ENCODE peak calls at places on chromosomes 2 and 18, in six cellular contexts. D, M, P, T, W and E are unnamed samples. For H3K4me1, the result is how much of the 10 kb centered on the place peaks cover.

GRCh38 chr18:43159091-43159490 is 43.6 kb upstream of the RIT2 start:
- DNase-seq in D (no peak), M (no peak), P (no peak), T (no peak), W (no peak), E (no peak)

GRCh38 chr2:80120866-80121265 is 183.7 kb downstream of the LRRTM1 start:
- DNase-seq in D (no peak), M (no peak), P (no peak), T (no peak), W (no peak), E (no peak)

GRCh38 chr2:46578966-46579365 is 99.6 kb downstream of the TMEM247 start:
- DNase-seq in D (no peak), M (no peak), P (no peak), T (no peak), W (no peak), E (no peak)

GRCh38 chr2:161077367-161078210 is 82.6 kb upstream of the TANK start:
- DNase-seq in D (no peak), M (no peak), P (no peak), T (peak), W (no peak), E (no peak)

GRCh38 chr2:127324635-127325034 is 30.7 kb upstream of the ERCC3 start:
- DNase-seq in D (no peak), M (peak), P (no peak), T (no peak), W (no peak), E (no peak)

GRCh38 chr18:49177812-49178211 is 227.0 kb upstream of the SMAD7 start:
- DNase-seq in D (no peak), M (no peak), P (no peak), T (no peak), W (no peak), E (no peak)

GRCh38 chr2:23669413-23670244 is 257.3 kb downstream of the ATAD2B start:
- DNase-seq in D (peak), M (no peak), P (no peak), T (peak), W (peak), E (peak)

GRCh38 chr2:88671786-88672427 is 19.6 kb upstream of the RPIA start:
- DNase-seq in D (no peak), M (peak), P (no peak), T (no peak), W (peak), E (no peak)

GRCh38 chr2:44960871-44961270 is 19.4 kb downstream of the SIX3 start:
- DNase-seq in D (no peak), M (no peak), P (no peak), T (no peak), W (no peak), E (no peak)

GRCh38 chr18:48541026-48541746 is 2.4 kb downstream of the CTIF start:
- DNase-seq in D (peak), M (peak), P (no peak), T (peak), W (no peak), E (peak)

GRCh38 chr2:240249423-240250149 is 109.1 kb upstream of the OTOS start:
- DNase-seq in D (peak), M (no peak), P (no peak), T (no peak), W (no peak), E (peak)

GRCh38 chr2:127102464-127103242 is 4.3 kb downstream of the BIN1 start:
- DNase-seq in D (no peak), M (no peak), P (no peak), T (peak), W (no peak), E (peak)

GRCh38 chr2:56681659-56682396 is 498.0 kb downstream of the CCDC85A start:
- DNase-seq in D (no peak), M (no peak), P (no peak), T (no peak), W (no peak), E (no peak)

GRCh38 chr2:137206064-137206463 is 440.7 kb downstream of the THSD7B start:
- DNase-seq in D (no peak), M (no peak), P (no peak), T (no peak), W (no peak), E (no peak)

GRCh38 chr2:173874003-173874898 is 90.9 kb downstream of the SP3 start:
- DNase-seq in D (no peak), M (no peak), P (no peak), T (no peak), W (no peak), E (no peak)

GRCh38 chr2:236634203-236634602 is 64.6 kb downstream of the ACKR3 start:
- DNase-seq in D (no peak), M (no peak), P (no peak), T (peak), W (no peak), E (no peak)

GRCh38 chr2:11540148-11540995 is 6.5 kb downstream of the GREB1 start:
- DNase-seq in D (no peak), M (no peak), P (no peak), T (no peak), W (no peak), E (no peak)

GRCh38 chr18:62720048-62720447 is 4.7 kb downstream of the PHLPP1 start:
- DNase-seq in D (no peak), M (no peak), P (no peak), T (no peak), W (no peak), E (no peak)

GRCh38 chr2:120398051-120398960 is 52.4 kb downstream of the INHBB start:
- DNase-seq in D (peak), M (no peak), P (no peak), T (peak), W (no peak), E (peak)

GRCh38 chr2:165203689-165204559 is at the start of gene SCN3A:
- DNase-seq in D (peak), M (peak), P (peak), T (no peak), W (no peak), E (no peak)

GRCh38 chr2:229174794-229175529 is 96.1 kb downstream of the PID1 start:
- DNase-seq in D (no peak), M (no peak), P (no peak), T (no peak), W (no peak), E (peak)

GRCh38 chr2:120949957-120950590 is 214.4 kb downstream of the GLI2 start:
- DNase-seq in D (no peak), M (no peak), P (no peak), T (no peak), W (no peak), E (no peak)

GRCh38 chr2:33673937-33674336 is 74.8 kb upstream of the FAM98A start:
- DNase-seq in D (no peak), M (no peak), P (no peak), T (no peak), W (no peak), E (no peak)

GRCh38 chr2:223586261-223586660 is 15.9 kb downstream of the SCG2 start:
- DNase-seq in D (no peak), M (no peak), P (no peak), T (no peak), W (no peak), E (no peak)

GRCh38 chr2:237585590-237586221 is 4.8 kb downstream of the RAB17 start:
- DNase-seq in D (no peak), M (no peak), P (no peak), T (no peak), W (no peak), E (no peak)

GRCh38 chr18:906416-907170 is 1.9 kb downstream of the ADCYAP1 start:
- DNase-seq in D (no peak), M (peak), P (no peak), T (no peak), W (no peak), E (no peak)

GRCh38 chr2:98805412-98806265 is 74.7 kb upstream of the MGAT4A start:
- DNase-seq in D (no peak), M (peak), P (no peak), T (peak), W (no peak), E (no peak)

GRCh38 chr2:113138428-113139322 is 11.3 kb downstream of the IL1RN start:
- DNase-seq in D (peak), M (peak), P (peak), T (no peak), W (peak), E (no peak)

GRCh38 chr2:95050385-95051300 is 25.1 kb downstream of the MAL start:
- DNase-seq in D (no peak), M (no peak), P (no peak), T (no peak), W (no peak), E (peak)

GRCh38 chr2:153509133-153509532 is 30.6 kb upstream of the RPRM start:
- DNase-seq in D (no peak), M (peak), P (no peak), T (no peak), W (no peak), E (no peak)

GRCh38 chr2:109703076-109703475 is 88.9 kb downstream of the SOWAHC start:
- DNase-seq in D (no peak), M (no peak), P (no peak), T (no peak), W (no peak), E (peak)

GRCh38 chr2:43080626-43081025 is 145.8 kb downstream of the ZFP36L2 start:
- DNase-seq in D (no peak), M (no peak), P (no peak), T (no peak), W (no peak), E (peak)

GRCh38 chr2:178195390-178196166 is 1.3 kb downstream of the OSBPL6 start:
- DNase-seq in D (no peak), M (no peak), P (peak), T (no peak), W (no peak), E (no peak)

GRCh38 chr2:3141696-3142095 is 235.9 kb downstream of the EIPR1 start:
- DNase-seq in D (no peak), M (no peak), P (no peak), T (no peak), W (no peak), E (no peak)

GRCh38 chr2:42906557-42907380 is 114.4 kb upstream of the HAAO start:
- DNase-seq in D (peak), M (peak), P (no peak), T (peak), W (no peak), E (peak)

GRCh38 chr2:25176541-25177368 is 8.4 kb upstream of the POMC start:
- DNase-seq in D (no peak), M (peak), P (no peak), T (no peak), W (no peak), E (peak)

GRCh38 chr2:206802654-206803514 is 37.5 kb downstream of the FASTKD2 start:
- DNase-seq in D (no peak), M (no peak), P (no peak), T (no peak), W (no peak), E (no peak)

DNA sequence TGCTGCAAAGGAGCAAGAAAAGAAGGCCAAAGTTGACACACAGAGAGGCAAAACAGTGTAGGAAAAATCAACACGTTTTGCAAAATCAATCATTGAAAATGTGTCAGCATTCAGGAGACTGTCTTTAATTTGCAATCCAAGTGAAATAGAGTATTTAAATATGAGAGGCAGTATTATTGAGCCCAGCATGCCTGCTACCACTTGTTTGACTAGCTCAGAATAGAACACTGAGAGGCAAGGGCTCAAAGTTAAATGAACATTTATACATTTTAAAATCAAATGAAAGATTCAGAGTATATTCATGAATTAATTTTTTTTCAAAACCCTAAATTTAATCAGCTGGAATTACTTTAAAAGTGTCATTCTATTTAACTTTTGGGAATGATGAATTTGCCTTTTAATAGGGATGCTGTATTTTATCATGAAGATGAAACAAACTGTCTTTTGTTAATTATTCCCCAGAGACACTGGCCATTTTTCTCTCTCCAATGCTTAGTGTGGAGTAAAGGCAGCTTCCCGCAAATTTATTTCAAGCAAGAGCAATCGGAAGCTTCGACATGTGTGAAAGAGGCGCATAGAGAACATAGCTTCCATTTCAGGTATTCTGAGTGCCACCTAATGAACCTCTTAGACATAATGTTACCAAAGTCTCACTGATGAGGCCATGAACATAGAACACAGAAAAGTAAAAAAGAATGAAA is 11.4 kb downstream of the VRK2 start:
- DNase-seq in D (no peak), M (no peak), P (no peak), T (no peak), W (no peak), E (no peak)
- H3K4me1 ChIP-seq in D (under half), M (under half), P (under half), T (under half), W (under half), E (under half)

GRCh38 chr2:16025211-16025875 is 85.0 kb downstream of the MYCN start:
- DNase-seq in D (no peak), M (no peak), P (no peak), T (no peak), W (no peak), E (no peak)

GRCh38 chr2:16028644-16029043 is 88.3 kb downstream of the MYCN start:
- DNase-seq in D (no peak), M (no peak), P (no peak), T (no peak), W (no peak), E (no peak)

GRCh38 chr2:16025876-16026640 is 85.7 kb downstream of the MYCN start:
- DNase-seq in D (no peak), M (no peak), P (no peak), T (no peak), W (no peak), E (no peak)

GRCh38 chr2:16023663-16024360 is 83.5 kb downstream of the MYCN start:
- DNase-seq in D (no peak), M (no peak), P (no peak), T (no peak), W (no peak), E (no peak)

GRCh38 chr2:16026816-16027501 is 86.6 kb downstream of the MYCN start:
- DNase-seq in D (no peak), M (no peak), P (no peak), T (no peak), W (no peak), E (no peak)
- H3K4me3 ChIP-seq in D (no peak), M (no peak), P (no peak), T (no peak), W (no peak), E (no peak)

DNA sequence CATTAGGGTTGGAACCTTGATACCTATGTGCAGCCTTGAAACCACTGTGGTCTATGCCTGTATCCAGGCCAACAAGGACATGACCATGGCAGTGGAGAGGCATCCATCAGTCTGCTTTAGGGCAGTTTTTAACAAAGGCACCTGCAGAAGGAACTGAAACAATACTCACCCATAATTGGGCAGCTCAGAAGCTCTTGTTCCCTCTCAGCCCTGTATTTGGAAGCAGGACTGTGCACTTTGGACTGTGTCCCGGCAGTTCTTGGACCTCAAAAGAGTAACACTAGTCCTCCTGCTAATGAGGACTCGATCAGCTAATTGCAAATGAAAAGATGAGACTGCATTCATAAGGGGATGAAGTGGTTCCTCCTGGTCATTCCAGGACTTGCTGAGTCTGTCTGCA is 500.2 kb upstream of the TNP1 start:
- DNase-seq in D (no peak), M (no peak), P (no peak), T (peak), W (no peak), E (no peak)
- H3K4me1 ChIP-seq in D (under half), M (under half), P (under half), T (half or more), W (under half), E (half or more)

DNA sequence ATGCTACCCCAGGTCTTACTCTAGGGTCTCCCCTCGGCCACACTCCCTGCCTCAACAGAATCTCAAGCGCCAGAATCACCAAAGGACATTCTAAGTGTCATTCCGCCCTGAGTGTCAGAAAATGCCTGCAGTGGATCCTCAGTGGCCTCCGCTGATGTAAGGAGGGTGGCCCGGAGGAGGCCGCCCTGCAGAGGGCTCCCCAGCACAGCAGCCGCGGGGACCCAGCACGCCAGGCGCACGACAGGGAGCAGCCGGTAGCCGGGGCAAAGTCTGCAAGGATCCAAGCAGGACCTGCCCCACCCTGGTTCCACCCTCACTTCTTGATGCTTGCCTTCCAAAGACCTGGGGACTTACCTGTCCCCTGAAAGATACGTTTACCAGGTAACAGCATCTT is 54.2 kb upstream of the ID2 start:
- DNase-seq in D (peak), M (no peak), P (no peak), T (no peak), W (no peak), E (no peak)
- H3K4me3 ChIP-seq in D (no peak), M (no peak), P (no peak), T (no peak), W (no peak), E (no peak)

GRCh38 chr2:69575926-69576325 is 67.6 kb downstream of the AAK1 start:
- DNase-seq in D (no peak), M (no peak), P (no peak), T (no peak), W (no peak), E (no peak)
- H3K4me1 ChIP-seq in D (under half), M (under half), P (under half), T (under half), W (under half), E (under half)

GRCh38 chr2:219522111-219523030 is 8.1 kb downstream of the ASIC4 start:
- DNase-seq in D (no peak), M (peak), P (no peak), T (no peak), W (no peak), E (peak)
- H3K4me3 ChIP-seq in D (peak), M (peak), P (peak), T (peak), W (peak), E (peak)

GRCh38 chr18:55248497-55248896 is 289.2 kb upstream of the CCDC68 start:
- DNase-seq in D (no peak), M (no peak), P (no peak), T (no peak), W (no peak), E (no peak)

GRCh38 chr18:55245200-55245599 is 285.9 kb upstream of the CCDC68 start:
- DNase-seq in D (no peak), M (no peak), P (no peak), T (no peak), W (no peak), E (no peak)

GRCh38 chr18:55244520-55244919 is 285.3 kb upstream of the CCDC68 start:
- DNase-seq in D (no peak), M (no peak), P (no peak), T (no peak), W (no peak), E (no peak)

GRCh38 chr18:55247032-55247431 is 287.8 kb upstream of the CCDC68 start:
- DNase-seq in D (no peak), M (no peak), P (no peak), T (no peak), W (no peak), E (no peak)

DNA sequence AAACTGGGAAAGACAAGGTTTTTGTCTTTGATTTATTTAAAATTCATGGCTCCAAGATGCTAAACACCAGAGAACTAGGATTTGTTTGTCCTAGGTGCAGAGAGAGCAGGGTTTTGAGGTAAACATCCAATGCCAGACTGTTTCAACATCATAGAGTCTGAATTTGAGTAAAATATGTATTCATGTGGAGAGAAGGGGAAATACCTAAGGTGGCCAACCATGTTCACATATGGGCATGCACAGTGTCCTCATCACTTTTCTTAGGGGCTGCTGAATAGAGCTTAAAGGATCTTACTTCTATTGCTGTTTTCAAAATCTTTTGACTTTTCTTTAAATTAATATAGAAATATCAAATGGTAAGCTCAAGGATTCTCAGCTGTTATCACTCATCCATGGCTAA is 287.0 kb upstream of the CCDC68 start:
- DNase-seq in D (no peak), M (no peak), P (no peak), T (no peak), W (no peak), E (no peak)
- H3K4me1 ChIP-seq in D (under half), M (under half), P (under half), T (under half), W (under half), E (under half)

DNA sequence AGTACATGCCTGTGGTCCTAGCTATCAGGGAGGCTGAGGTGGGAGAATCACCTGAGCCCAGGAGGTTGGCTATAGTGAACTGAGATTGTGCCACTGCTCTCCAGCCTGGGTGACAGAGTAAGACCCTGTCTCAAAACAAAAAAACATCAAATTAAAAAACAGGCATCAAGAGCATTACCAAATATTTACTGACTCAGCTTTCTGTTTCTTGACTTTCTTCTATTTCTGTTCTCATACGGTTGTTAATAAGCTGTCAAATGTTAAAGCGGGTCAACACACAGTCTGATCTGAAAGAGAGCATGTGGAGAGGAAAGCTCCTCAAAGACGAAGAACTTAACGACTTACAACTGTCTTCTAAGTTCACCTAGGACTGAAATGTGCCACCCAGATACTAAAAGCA is 59.0 kb downstream of the ITGB1BP1 start:
- DNase-seq in D (no peak), M (no peak), P (no peak), T (no peak), W (no peak), E (no peak)
- H3K4me3 ChIP-seq in D (no peak), M (no peak), P (no peak), T (no peak), W (no peak), E (no peak)